ENCODE peak calls at places on chromosomes 13 and 19, in eight cellular contexts. One of them, this sample, is unnamed.

GRCh38 chr13:80029170-80029569 is 311.8 kb downstream of the SPRY2 start:
- ATAC-seq in lung: no peak
- ATAC-seq in pancreas: peak
- ATAC-seq in heart left ventricle: no peak
- ATAC-seq in HepG2: no peak
- ATAC-seq in K562: no peak
- ATAC-seq in right cardiac atrium: peak
- ATAC-seq in aorta: no peak
- ATAC-seq in this sample: no peak

GRCh38 chr19:45800009-45800553 is 7.4 kb upstream of the DMWD start:
- ATAC-seq in lung: no peak
- ATAC-seq in pancreas: no peak
- ATAC-seq in heart left ventricle: no peak
- ATAC-seq in HepG2: no peak
- ATAC-seq in K562: peak
- ATAC-seq in right cardiac atrium: no peak
- ATAC-seq in aorta: no peak
- ATAC-seq in this sample: no peak

GRCh38 chr13:75402787-75403186 is 79.2 kb downstream of the TBC1D4 start:
- ATAC-seq in lung: no peak
- ATAC-seq in pancreas: no peak
- ATAC-seq in heart left ventricle: peak
- ATAC-seq in HepG2: peak
- ATAC-seq in K562: no peak
- ATAC-seq in right cardiac atrium: peak
- ATAC-seq in aorta: no peak
- ATAC-seq in this sample: no peak

GRCh38 chr19:48489608-48490216 is 20.5 kb downstream of the CYTH2 start:
- ATAC-seq in lung: no peak
- ATAC-seq in pancreas: peak
- ATAC-seq in heart left ventricle: no peak
- ATAC-seq in HepG2: peak
- ATAC-seq in K562: peak
- ATAC-seq in right cardiac atrium: no peak
- ATAC-seq in aorta: no peak
- ATAC-seq in this sample: no peak

GRCh38 chr13:92682832-92683517 is 543.6 kb upstream of the GPC6 start:
- ATAC-seq in lung: no peak
- ATAC-seq in pancreas: no peak
- ATAC-seq in heart left ventricle: peak
- ATAC-seq in HepG2: no peak
- ATAC-seq in K562: no peak
- ATAC-seq in right cardiac atrium: peak
- ATAC-seq in aorta: peak
- ATAC-seq in this sample: peak

GRCh38 chr13:78602561-78603239 is 652 bp downstream of the POU4F1 start:
- ATAC-seq in lung: no peak
- ATAC-seq in pancreas: no peak
- ATAC-seq in heart left ventricle: no peak
- ATAC-seq in HepG2: peak
- ATAC-seq in K562: peak
- ATAC-seq in right cardiac atrium: no peak
- ATAC-seq in aorta: no peak
- ATAC-seq in this sample: peak

GRCh38 chr19:55537741-55538111 is 793 bp upstream of the SBK2 start:
- ATAC-seq in lung: no peak
- ATAC-seq in pancreas: no peak
- ATAC-seq in heart left ventricle: no peak
- ATAC-seq in HepG2: no peak
- ATAC-seq in K562: no peak
- ATAC-seq in right cardiac atrium: no peak
- ATAC-seq in aorta: no peak
- ATAC-seq in this sample: no peak

GRCh38 chr13:33863390-33863789 is 45.4 kb downstream of the RFC3 start:
- ATAC-seq in lung: no peak
- ATAC-seq in pancreas: no peak
- ATAC-seq in heart left ventricle: no peak
- ATAC-seq in HepG2: no peak
- ATAC-seq in K562: no peak
- ATAC-seq in right cardiac atrium: no peak
- ATAC-seq in aorta: no peak
- ATAC-seq in this sample: no peak

GRCh38 chr13:99830931-99831330 is 140.6 kb downstream of the ZIC5 start:
- ATAC-seq in lung: no peak
- ATAC-seq in pancreas: no peak
- ATAC-seq in heart left ventricle: no peak
- ATAC-seq in HepG2: no peak
- ATAC-seq in K562: peak
- ATAC-seq in right cardiac atrium: no peak
- ATAC-seq in aorta: no peak
- ATAC-seq in this sample: no peak

GRCh38 chr19:40811478-40812341 is 12.7 kb downstream of the EGLN2 start:
- ATAC-seq in lung: no peak
- ATAC-seq in pancreas: no peak
- ATAC-seq in heart left ventricle: no peak
- ATAC-seq in HepG2: no peak
- ATAC-seq in K562: no peak
- ATAC-seq in right cardiac atrium: no peak
- ATAC-seq in aorta: no peak
- ATAC-seq in this sample: no peak

GRCh38 chr13:39909634-39910033 is 254.2 kb downstream of the COG6 start:
- ATAC-seq in lung: no peak
- ATAC-seq in pancreas: no peak
- ATAC-seq in heart left ventricle: no peak
- ATAC-seq in HepG2: no peak
- ATAC-seq in K562: no peak
- ATAC-seq in right cardiac atrium: no peak
- ATAC-seq in aorta: no peak
- ATAC-seq in this sample: no peak

GRCh38 chr13:41139296-41139966 is 6.8 kb upstream of the KBTBD6 start:
- ATAC-seq in lung: no peak
- ATAC-seq in pancreas: no peak
- ATAC-seq in heart left ventricle: no peak
- ATAC-seq in HepG2: no peak
- ATAC-seq in K562: no peak
- ATAC-seq in right cardiac atrium: no peak
- ATAC-seq in aorta: no peak
- ATAC-seq in this sample: no peak

GRCh38 chr13:33363328-33363727 is 77.8 kb upstream of the STARD13 start:
- ATAC-seq in lung: no peak
- ATAC-seq in pancreas: peak
- ATAC-seq in heart left ventricle: peak
- ATAC-seq in HepG2: no peak
- ATAC-seq in K562: no peak
- ATAC-seq in right cardiac atrium: peak
- ATAC-seq in aorta: no peak
- ATAC-seq in this sample: peak

GRCh38 chr13:110869805-110870706 is 44.8 kb downstream of the ANKRD10 start:
- ATAC-seq in lung: peak
- ATAC-seq in pancreas: peak
- ATAC-seq in heart left ventricle: peak
- ATAC-seq in HepG2: peak
- ATAC-seq in K562: peak
- ATAC-seq in right cardiac atrium: peak
- ATAC-seq in aorta: peak
- ATAC-seq in this sample: peak

GRCh38 chr13:110869231-110869804 is 45.6 kb downstream of the ANKRD10 start:
- ATAC-seq in lung: no peak
- ATAC-seq in pancreas: no peak
- ATAC-seq in heart left ventricle: peak
- ATAC-seq in HepG2: no peak
- ATAC-seq in K562: peak
- ATAC-seq in right cardiac atrium: peak
- ATAC-seq in aorta: peak
- ATAC-seq in this sample: no peak

GRCh38 chr13:110866491-110867170 is 48.2 kb downstream of the ANKRD10 start:
- ATAC-seq in lung: no peak
- ATAC-seq in pancreas: no peak
- ATAC-seq in heart left ventricle: no peak
- ATAC-seq in HepG2: no peak
- ATAC-seq in K562: no peak
- ATAC-seq in right cardiac atrium: no peak
- ATAC-seq in aorta: no peak
- ATAC-seq in this sample: no peak

GRCh38 chr13:110867380-110867779 is 47.5 kb downstream of the ANKRD10 start:
- ATAC-seq in lung: no peak
- ATAC-seq in pancreas: no peak
- ATAC-seq in heart left ventricle: no peak
- ATAC-seq in HepG2: no peak
- ATAC-seq in K562: no peak
- ATAC-seq in right cardiac atrium: no peak
- ATAC-seq in aorta: no peak
- ATAC-seq in this sample: no peak

DNA sequence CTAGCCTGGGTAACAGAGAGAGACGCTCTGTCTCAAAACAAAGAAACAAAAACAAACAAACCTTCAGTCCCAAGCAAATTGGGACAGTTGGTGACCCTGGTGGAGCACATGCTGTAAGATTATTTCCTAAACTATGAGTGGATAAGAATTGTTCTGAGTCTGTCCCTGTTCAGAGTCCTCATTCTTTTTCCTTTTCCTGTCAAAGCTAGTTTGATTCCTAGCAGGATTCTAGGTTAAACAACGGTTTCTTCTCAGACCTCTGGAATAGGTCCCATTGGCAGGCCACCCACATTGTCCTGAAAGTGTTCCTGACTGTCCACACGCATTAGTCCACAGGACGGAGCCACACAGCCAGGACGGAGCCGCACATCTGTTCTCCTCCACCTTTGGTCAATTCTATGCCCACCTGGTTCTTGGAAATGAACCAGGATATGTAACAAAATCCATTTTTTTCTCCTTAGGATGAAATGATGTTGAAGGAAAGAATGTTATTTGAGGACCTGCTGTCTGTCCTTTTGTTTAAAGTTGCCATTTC is 46.2 kb downstream of the ANKRD10 start:
- ATAC-seq in lung: no peak
- ATAC-seq in pancreas: no peak
- ATAC-seq in heart left ventricle: peak
- ATAC-seq in HepG2: no peak
- ATAC-seq in K562: no peak
- ATAC-seq in right cardiac atrium: no peak
- ATAC-seq in aorta: no peak
- ATAC-seq in this sample: no peak
- H3K27ac ChIP-seq in lung: peak
- H3K27ac ChIP-seq in pancreas: no peak
- H3K27ac ChIP-seq in heart left ventricle: peak
- H3K27ac ChIP-seq in HepG2: no peak
- H3K27ac ChIP-seq in K562: peak
- H3K27ac ChIP-seq in right cardiac atrium: peak
- H3K27ac ChIP-seq in aorta: no peak
- H3K27ac ChIP-seq in this sample: no peak

DNA sequence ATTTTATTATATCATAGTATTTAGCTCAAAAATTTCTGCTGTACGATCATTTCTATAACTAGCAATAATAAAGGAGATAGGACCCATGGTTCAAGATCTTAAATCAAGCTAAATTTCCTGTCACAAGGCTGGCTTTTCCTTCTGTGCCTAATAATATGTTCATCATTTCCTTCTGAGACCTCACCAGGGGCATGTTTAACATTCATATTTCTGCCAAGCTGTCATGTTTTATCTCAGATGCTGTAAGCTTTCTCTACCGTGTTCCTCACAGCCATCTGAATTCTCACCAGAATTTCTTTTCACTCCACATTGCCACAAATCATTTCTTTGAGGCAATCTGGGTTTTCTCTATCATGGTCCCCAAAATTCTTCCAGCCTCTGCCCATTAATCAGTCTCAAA is 482.3 kb upstream of the SGCG start:
- ATAC-seq in lung: no peak
- ATAC-seq in pancreas: no peak
- ATAC-seq in heart left ventricle: no peak
- ATAC-seq in HepG2: no peak
- ATAC-seq in K562: no peak
- ATAC-seq in right cardiac atrium: no peak
- ATAC-seq in aorta: no peak
- ATAC-seq in this sample: no peak
- H3K27ac ChIP-seq in lung: no peak
- H3K27ac ChIP-seq in pancreas: no peak
- H3K27ac ChIP-seq in heart left ventricle: no peak
- H3K27ac ChIP-seq in HepG2: no peak
- H3K27ac ChIP-seq in K562: no peak
- H3K27ac ChIP-seq in right cardiac atrium: no peak
- H3K27ac ChIP-seq in aorta: no peak
- H3K27ac ChIP-seq in this sample: no peak

DNA sequence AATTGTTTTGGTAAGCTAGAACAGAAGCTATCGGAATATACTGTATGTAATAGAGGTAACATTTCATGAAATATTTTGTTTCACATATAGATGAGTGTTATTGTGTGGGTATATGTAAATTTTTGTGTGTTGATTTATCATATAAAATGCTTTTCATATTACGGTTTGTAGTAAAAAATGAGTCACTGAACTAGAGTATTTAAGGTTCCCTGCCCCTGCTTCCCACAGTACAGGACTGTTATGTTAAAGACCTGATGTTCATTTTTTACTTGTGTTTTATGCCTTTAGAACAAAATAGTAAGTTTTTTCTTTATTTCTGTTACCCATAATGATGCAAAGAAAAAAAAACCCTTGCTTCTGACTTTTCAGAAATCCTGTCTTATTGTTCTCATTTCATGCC is 243.4 kb downstream of the ENOX1 start:
- ATAC-seq in lung: no peak
- ATAC-seq in pancreas: no peak
- ATAC-seq in heart left ventricle: no peak
- ATAC-seq in HepG2: no peak
- ATAC-seq in K562: no peak
- ATAC-seq in right cardiac atrium: no peak
- ATAC-seq in aorta: no peak
- ATAC-seq in this sample: no peak
- H3K27ac ChIP-seq in lung: no peak
- H3K27ac ChIP-seq in pancreas: no peak
- H3K27ac ChIP-seq in heart left ventricle: no peak
- H3K27ac ChIP-seq in HepG2: no peak
- H3K27ac ChIP-seq in K562: no peak
- H3K27ac ChIP-seq in right cardiac atrium: no peak
- H3K27ac ChIP-seq in aorta: no peak
- H3K27ac ChIP-seq in this sample: no peak

DNA sequence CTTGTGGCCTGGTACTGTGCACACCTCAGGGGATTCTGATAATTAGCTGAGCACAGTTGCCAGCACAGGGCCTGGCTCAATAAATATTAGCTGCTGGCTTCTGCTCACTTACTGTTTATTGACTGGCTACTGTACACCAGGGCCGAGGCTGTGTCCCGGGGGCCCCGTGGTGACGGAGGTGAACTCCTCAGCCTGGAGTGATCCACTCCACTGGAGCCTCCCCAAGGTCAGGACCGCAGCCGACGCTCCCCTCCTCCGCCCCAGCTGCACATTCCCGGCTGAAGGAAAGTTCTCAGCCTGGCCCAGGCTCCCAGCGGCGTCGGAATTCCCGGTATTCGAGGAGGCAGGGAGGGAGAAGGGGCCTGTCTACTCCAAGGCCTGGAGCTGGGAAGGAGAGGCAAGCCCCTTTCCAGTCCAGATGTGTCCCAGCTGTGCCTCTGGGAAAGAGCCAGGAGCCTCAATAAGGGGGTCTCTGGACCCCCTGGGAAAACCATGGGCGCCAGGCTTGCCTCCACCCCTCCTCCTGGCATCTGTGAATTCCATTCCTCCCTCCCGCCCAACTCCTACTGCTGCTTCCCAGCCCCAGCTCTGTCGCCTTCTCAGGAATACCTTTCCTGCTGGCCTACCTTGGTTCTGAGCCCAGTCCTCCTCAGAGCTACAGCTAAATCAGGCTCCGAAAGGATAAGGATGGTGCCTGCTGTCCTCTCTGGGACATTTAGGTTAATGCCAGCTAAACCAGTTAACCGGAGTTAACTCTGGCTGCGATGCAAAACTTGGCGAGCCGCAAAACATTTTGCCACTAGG is 7.2 kb downstream of the RPS16 start:
- ATAC-seq in lung: peak
- ATAC-seq in pancreas: peak
- ATAC-seq in heart left ventricle: peak
- ATAC-seq in HepG2: peak
- ATAC-seq in K562: no peak
- ATAC-seq in right cardiac atrium: peak
- ATAC-seq in aorta: peak
- ATAC-seq in this sample: peak
- H3K27ac ChIP-seq in lung: peak
- H3K27ac ChIP-seq in pancreas: peak
- H3K27ac ChIP-seq in heart left ventricle: peak
- H3K27ac ChIP-seq in HepG2: peak
- H3K27ac ChIP-seq in K562: no peak
- H3K27ac ChIP-seq in right cardiac atrium: peak
- H3K27ac ChIP-seq in aorta: peak
- H3K27ac ChIP-seq in this sample: peak